ENCODE peak calls at places on chromosome 4, in seven cellular contexts. W is Peyer's patch, D is AG09319, Z is lower lobe of right lung, S is A549, N is transverse colon, H is cardiac fibroblast. Q is an unnamed sample.
A peak's percentile ranks its signal among the peaks of the same experiment; 100 is the strongest.

GRCh38 chr4:153521995-153522799 is 56.0 kb downstream of the TMEM131L start:
- DNase-seq in N (no peak), Z (no peak), S (no peak), W (peak; percentile 76), D (no peak), H (no peak), Q (no peak)

GRCh38 chr4:19024047-19024446 is 1002.5 kb upstream of the LCORL start:
- DNase-seq in D (no peak), H (no peak), W (no peak), N (no peak), S (no peak), Z (no peak), Q (no peak)

GRCh38 chr4:184870718-184871117 is 45.0 kb upstream of the ACSL1 start:
- DNase-seq in W (no peak), S (no peak), Z (no peak), D (no peak), N (no peak), H (no peak), Q (no peak)

GRCh38 chr4:38161208-38162113 is 201.3 kb downstream of the PTTG2 start:
- DNase-seq in H (peak; percentile 27), Z (no peak), S (no peak), N (no peak), W (no peak), D (no peak), Q (peak; percentile 74)

GRCh38 chr4:14878681-14879080 is 123.6 kb upstream of the CPEB2 start:
- DNase-seq in S (no peak), D (no peak), W (no peak), Z (no peak), H (no peak), N (no peak), Q (no peak)

GRCh38 chr4:156771171-156771837 is 200.3 kb downstream of the PDGFC start:
- DNase-seq in H (peak; percentile 80), Z (no peak), N (no peak), W (no peak), S (peak; percentile 48), D (peak; percentile 75), Q (peak; percentile 99)

GRCh38 chr4:80138556-80139538 is 58.5 kb upstream of the PRDM8 start:
- DNase-seq in W (peak; percentile 70), H (peak; percentile 79), Z (no peak), D (no peak), S (no peak), N (peak; percentile 8), Q (peak; percentile 70)

GRCh38 chr4:80413096-80413495 is 77.6 kb downstream of the CFAP299 start:
- DNase-seq in D (no peak), H (no peak), N (no peak), W (no peak), Z (no peak), S (no peak), Q (no peak)

GRCh38 chr4:113738251-113738650 is 23.3 kb downstream of the CAMK2D start:
- DNase-seq in S (no peak), Z (no peak), N (no peak), W (no peak), H (peak; percentile 84), D (no peak), Q (no peak)

GRCh38 chr4:172850838-172851237 is 317.8 kb upstream of the GALNT7 start:
- DNase-seq in Z (no peak), S (peak; percentile 59), N (no peak), D (no peak), W (no peak), H (peak; percentile 87), Q (peak; percentile 83)

GRCh38 chr4:123350191-123350544 is 46.4 kb upstream of the SPRY1 start:
- DNase-seq in H (peak; percentile 32), W (peak; percentile 67), S (peak; percentile 44), Z (no peak), N (peak; percentile 36), D (no peak), Q (peak; percentile 97)

GRCh38 chr4:121484633-121485032 is 103.8 kb upstream of the QRFPR start:
- DNase-seq in H (peak; percentile 77), Z (peak; percentile 56), S (peak; percentile 38), D (peak; percentile 40), N (no peak), W (no peak), Q (peak; percentile 78)

GRCh38 chr4:158810487-158811215 is 41.8 kb downstream of the FNIP2 start:
- DNase-seq in H (peak; percentile 97), Z (no peak), N (peak; percentile 76), S (peak; percentile 36), W (peak; percentile 74), D (peak; percentile 75), Q (peak; percentile 95)

GRCh38 chr4:64016893-64017292 is 392.4 kb downstream of the TECRL start:
- DNase-seq in Z (no peak), W (no peak), H (no peak), D (no peak), N (no peak), S (no peak), Q (no peak)

GRCh38 chr4:87961993-87962791 is 13.3 kb upstream of the SPP1 start:
- DNase-seq in Z (no peak), N (no peak), H (peak; percentile 64), D (no peak), S (peak; percentile 49), W (no peak), Q (peak; percentile 61)

GRCh38 chr4:87966095-87966496 is 9.4 kb upstream of the SPP1 start:
- DNase-seq in Z (no peak), D (no peak), N (no peak), H (no peak), S (no peak), W (no peak), Q (no peak)

GRCh38 chr4:87967193-87967592 is 8.3 kb upstream of the SPP1 start:
- DNase-seq in D (no peak), S (no peak), Z (no peak), W (no peak), H (no peak), N (no peak), Q (no peak)

GRCh38 chr4:87965501-87965975 is 10.0 kb upstream of the SPP1 start:
- DNase-seq in H (no peak), Z (no peak), S (no peak), W (no peak), D (no peak), N (no peak), Q (no peak)
- TF ChIP-seq CTCF in H (no peak), Z (no peak), S (no peak), W (no peak), D (no peak), N (no peak), Q (no peak)

GRCh38 chr4:44736900-44737299 is 10.5 kb upstream of the GNPDA2 start:
- DNase-seq in D (no peak), N (no peak), Z (no peak), W (no peak), S (no peak), H (no peak), Q (no peak)
- TF ChIP-seq CTCF in D (no peak), N (no peak), Z (no peak), W (no peak), S (no peak), H (no peak), Q (no peak)

GRCh38 chr4:127985989-127986388 is 20.8 kb downstream of the ABHD18 start:
- DNase-seq in W (no peak), Z (no peak), S (no peak), D (no peak), H (no peak), N (no peak), Q (peak; percentile 11)
- TF ChIP-seq CTCF in W (no peak), Z (no peak), S (peak; percentile 15), D (no peak), H (no peak), N (no peak), Q (peak; percentile 30)

DNA sequence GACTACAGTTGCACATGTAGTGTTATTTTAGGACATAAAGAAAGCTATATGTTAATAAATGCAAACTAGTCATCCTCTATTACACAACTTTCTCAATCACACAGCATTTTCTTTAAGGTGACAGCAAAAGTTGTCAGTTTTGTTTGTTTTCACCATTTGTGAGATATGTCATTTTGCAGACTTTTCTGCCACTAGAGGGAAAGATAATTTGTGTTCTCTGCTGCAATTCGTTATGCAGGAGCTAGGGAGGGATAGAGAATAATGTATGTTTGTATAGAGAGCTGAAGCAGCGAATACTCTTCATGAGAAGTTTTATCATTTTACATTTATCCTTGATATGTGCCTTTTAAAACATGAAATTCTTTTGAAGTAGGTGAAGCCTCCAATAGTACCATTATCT is 670.6 kb upstream of the ATOH1 start:
- DNase-seq in W (no peak), D (no peak), S (peak; percentile 1), N (no peak), Z (no peak), H (no peak), Q (peak; percentile 12)
- TF ChIP-seq CTCF in W (no peak), D (peak; percentile 11), S (no peak), N (no peak), Z (no peak), H (no peak), Q (peak; percentile 66)

Q was measured in epithelial cell of esophagus.